ENCODE peak calls at places on chromosomes 1 and 21, in five cellular contexts. U is foreskin fibroblast, D is heart left ventricle, V is Caco-2, Z is HCT116. B is an unnamed sample.

GRCh38 chr1:245388687-245389086 is 233.9 kb downstream of the KIF26B start:
- DNase-seq in U (no peak), D (no peak), V (no peak), Z (no peak), B (no peak)

GRCh38 chr1:115012434-115012833 is 17.2 kb upstream of the TSHB start:
- DNase-seq in U (no peak), D (no peak), V (no peak), Z (no peak), B (no peak)

GRCh38 chr1:27439150-27439549 is 46.7 kb downstream of the GPR3 start:
- DNase-seq in U (no peak), D (no peak), V (no peak), Z (no peak), B (no peak)

GRCh38 chr1:15251807-15252546 is 5.0 kb downstream of the FHAD1 start:
- DNase-seq in U (no peak), D (no peak), V (no peak), Z (no peak), B (no peak)

GRCh38 chr21:45104560-45104959 is 30.2 kb downstream of the ADARB1 start:
- DNase-seq in U (no peak), D (peak; percentile 46), V (no peak), Z (no peak), B (peak; percentile 61)

GRCh38 chr1:69737527-69738176 is 169.9 kb downstream of the LRRC7 start:
- DNase-seq in U (peak; percentile 79), D (peak; percentile 13), V (no peak), Z (peak; percentile 61), B (peak; percentile 49)

GRCh38 chr1:102840741-102841140 is 267.6 kb downstream of the COL11A1 start:
- DNase-seq in U (no peak), D (no peak), V (no peak), Z (no peak), B (no peak)

GRCh38 chr1:31799196-31799894 is 16.5 kb downstream of the SPOCD1 start:
- DNase-seq in U (no peak), D (no peak), V (no peak), Z (no peak), B (no peak)

GRCh38 chr1:6273380-6273891 is 12.5 kb upstream of the GPR153 start:
- DNase-seq in U (peak; percentile 76), D (no peak), V (no peak), Z (no peak), B (peak; percentile 38)

GRCh38 chr1:37456614-37457013 is 17.8 kb upstream of the ZC3H12A start:
- DNase-seq in U (no peak), D (no peak), V (no peak), Z (no peak), B (no peak)

GRCh38 chr21:45045481-45045880 is 28.9 kb upstream of the ADARB1 start:
- DNase-seq in U (peak; percentile 45), D (no peak), V (no peak), Z (no peak), B (no peak)

GRCh38 chr1:25799758-25800537 is at the start of gene SELENON:
- DNase-seq in U (peak; percentile 63), D (peak; percentile 86), V (no peak), Z (no peak), B (peak; percentile 32)

DNA sequence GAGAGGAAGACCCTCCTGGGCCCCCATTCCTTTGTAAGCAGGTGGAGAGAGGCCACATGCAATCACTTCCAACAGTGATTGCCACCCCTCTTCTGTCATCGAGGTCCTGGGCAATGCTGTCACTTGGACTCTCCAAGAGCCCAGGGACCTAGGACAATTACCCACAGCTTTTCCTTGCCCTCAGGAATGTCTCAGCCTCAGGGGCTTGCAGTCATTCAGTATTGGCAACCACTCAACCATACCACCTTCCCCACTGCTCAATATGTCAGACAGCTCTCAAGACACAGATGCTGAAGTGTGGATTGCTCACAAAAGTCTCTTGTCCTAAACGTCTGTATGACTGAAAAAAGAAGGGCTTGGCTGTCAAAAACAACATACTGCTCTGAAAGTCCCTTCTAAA is 87.8 kb downstream of the PTPN14 start:
- DNase-seq in U (no peak), D (no peak), V (no peak), Z (no peak), B (no peak)
- TF ChIP-seq CTCF in U (no peak), D (no peak), V (no peak), Z (no peak), B (no peak)

DNA sequence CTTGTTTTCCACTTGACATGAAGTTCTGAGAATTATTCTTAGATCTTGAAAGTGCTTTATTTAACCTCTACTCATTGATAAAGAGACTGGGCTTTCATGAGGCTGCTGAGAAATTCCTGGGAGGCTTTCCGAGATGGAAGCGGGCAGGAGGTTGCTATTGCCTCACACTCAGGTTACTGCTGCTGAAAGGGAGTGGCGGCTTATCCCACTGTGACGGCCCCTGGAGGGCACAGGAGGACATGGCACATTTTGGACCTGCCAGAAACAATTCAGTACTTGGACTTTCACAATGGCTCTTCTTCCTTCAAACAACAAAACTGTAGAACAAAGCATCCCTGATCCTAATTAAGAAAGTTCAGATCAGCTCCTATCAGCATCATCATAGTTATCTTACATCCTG is 16.2 kb upstream of the MARK1 start:
- DNase-seq in U (no peak), D (peak; percentile 14), V (peak; percentile 45), Z (no peak), B (peak; percentile 22)
- TF ChIP-seq CTCF in U (no peak), D (no peak), V (peak; percentile 57), Z (peak; percentile 35), B (no peak)

DNA sequence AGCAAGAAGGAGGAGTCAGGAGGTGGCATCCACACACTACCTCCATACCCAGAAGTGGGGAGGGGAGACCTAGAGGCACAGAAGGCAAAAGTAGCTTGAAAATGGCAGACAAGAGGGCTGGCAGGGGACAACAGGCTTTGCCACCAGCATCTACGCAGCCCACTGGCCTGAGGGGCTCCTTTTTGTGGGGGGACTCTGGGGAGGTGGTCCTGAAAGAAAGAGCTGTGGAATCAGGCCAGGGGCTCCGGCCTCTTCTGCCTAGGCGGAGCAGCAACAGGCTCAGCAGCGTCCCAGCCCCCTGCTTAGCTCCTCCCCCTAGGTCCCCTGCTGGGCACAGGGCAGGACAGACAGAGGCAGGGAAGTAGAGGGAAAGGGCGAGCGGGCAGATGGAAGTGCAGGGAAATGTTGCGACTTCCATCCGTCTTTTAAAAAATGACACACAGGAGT is 9.9 kb upstream of the LEFTY2 start:
- DNase-seq in U (no peak), D (no peak), V (no peak), Z (no peak), B (no peak)
- TF ChIP-seq CTCF in U (no peak), D (no peak), V (no peak), Z (no peak), B (no peak)

GRCh38 chr1:94535879-94536278 is 5.7 kb downstream of the F3 start:
- DNase-seq in U (no peak), D (no peak), V (no peak), Z (no peak), B (no peak)

GRCh38 chr1:94539496-94539895 is 2.1 kb downstream of the F3 start:
- DNase-seq in U (peak; percentile 66), D (peak; percentile 26), V (no peak), Z (no peak), B (peak; percentile 56)

GRCh38 chr1:94540440-94541174 is 952 bp downstream of the F3 start:
- DNase-seq in U (no peak), D (no peak), V (no peak), Z (no peak), B (no peak)

GRCh38 chr1:94537254-94537653 is 4.3 kb downstream of the F3 start:
- DNase-seq in U (no peak), D (no peak), V (no peak), Z (no peak), B (no peak)

DNA sequence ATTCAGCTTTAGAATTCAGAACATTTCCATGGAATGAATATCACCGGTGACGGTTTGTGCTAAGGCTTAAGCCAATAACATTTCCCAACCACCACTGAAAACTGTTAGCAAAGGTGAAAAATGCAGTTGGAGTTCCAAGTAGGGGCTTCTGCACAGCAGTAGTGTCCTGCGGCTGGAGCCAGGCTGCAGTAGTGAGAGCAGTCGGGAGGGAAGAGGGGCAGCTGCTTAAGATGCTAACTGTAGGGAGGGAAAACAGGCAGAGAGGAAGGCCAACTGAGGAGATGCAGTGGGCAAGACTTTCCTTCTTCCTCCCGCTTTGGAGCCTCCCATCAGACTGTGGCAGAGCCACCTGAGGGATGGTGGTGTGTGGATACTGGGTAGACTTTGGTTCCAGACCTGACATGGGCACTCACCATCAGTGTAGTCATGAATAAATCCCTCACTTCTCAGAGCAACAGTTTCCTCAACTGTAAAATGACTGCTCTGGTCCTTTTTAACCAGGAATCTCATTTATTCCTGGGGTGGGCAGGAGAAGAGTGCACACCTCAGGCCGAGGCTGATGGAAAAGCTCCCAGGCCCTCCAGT is 3.2 kb downstream of the F3 start:
- DNase-seq in U (no peak), D (no peak), V (no peak), Z (no peak), B (no peak)
- TF ChIP-seq CTCF in U (peak; percentile 16), D (no peak), V (no peak), Z (no peak), B (no peak)

GRCh38 chr1:59393211-59394180 is 96.6 kb downstream of the FGGY start:
- DNase-seq in U (peak; percentile 82), D (peak; percentile 87), V (no peak), Z (no peak), B (no peak)

GRCh38 chr1:59390307-59390706 is 93.4 kb downstream of the FGGY start:
- DNase-seq in U (no peak), D (no peak), V (no peak), Z (no peak), B (no peak)

GRCh38 chr1:59389847-59390246 is 93.0 kb downstream of the FGGY start:
- DNase-seq in U (no peak), D (no peak), V (no peak), Z (no peak), B (no peak)

GRCh38 chr1:59394706-59395417 is 98.0 kb downstream of the FGGY start:
- DNase-seq in U (no peak), D (no peak), V (no peak), Z (no peak), B (no peak)

GRCh38 chr1:59391216-59392179 is 94.6 kb downstream of the FGGY start:
- DNase-seq in U (no peak), D (no peak), V (no peak), Z (no peak), B (no peak)
- TF ChIP-seq CTCF in U (no peak), D (no peak), V (no peak), Z (no peak), B (no peak)

DNA sequence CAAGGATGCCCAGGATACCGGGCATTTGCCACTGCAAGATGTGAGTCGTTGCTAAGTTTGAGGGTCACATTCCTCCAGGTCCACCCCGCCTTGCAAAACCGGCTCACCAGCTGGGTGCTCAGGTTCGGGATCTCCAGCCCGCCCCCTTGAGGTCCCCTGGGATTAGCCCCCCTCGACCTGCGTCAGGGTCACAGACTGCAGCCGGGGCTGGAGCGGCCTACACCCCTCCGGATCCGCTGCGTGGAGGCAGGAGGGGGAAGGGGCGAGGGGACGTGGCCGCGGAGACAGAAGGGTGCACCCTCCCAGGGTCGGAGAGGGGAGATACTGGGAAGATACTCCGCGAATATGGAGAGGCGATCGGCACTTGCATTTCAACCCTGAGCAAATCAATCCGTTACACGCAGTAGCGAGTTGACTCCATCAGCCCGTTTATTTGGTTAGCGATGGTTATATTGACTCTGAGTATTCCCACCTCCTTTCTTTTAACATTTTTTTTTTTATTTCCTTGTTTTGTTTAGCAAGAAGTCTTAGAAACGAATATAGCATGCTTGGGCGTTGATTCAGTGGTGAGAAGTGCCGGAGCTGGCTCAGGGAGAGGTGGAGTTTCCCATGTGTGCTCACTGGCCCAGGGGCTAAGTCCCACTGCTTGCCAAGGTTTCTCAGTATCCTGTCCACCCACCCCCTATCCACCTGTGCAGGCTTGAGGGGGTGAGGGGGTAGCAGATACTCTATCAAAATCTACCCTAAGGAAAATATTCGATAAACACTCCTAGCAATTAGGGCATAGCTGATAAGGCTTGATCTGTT is 983 bp downstream of the IFNAR2 start:
- DNase-seq in U (peak; percentile 77), D (peak; percentile 72), V (peak; percentile 70), Z (no peak), B (peak; percentile 56)
- TF ChIP-seq CTCF in U (no peak), D (no peak), V (peak; percentile 43), Z (peak; percentile 17), B (no peak)

GRCh38 chr1:9294910-9295636 is 2.4 kb downstream of the SPSB1 start:
- DNase-seq in U (peak; percentile 74), D (no peak), V (no peak), Z (no peak), B (no peak)
- TF ChIP-seq CTCF in U (peak; percentile 38), D (no peak), V (no peak), Z (no peak), B (no peak)

B was measured in Calu3.